ENCODE peak calls at places on chromosome 11, in ten cellular contexts. One of them, this sample, is unnamed. For H3K27me3 and H3K4me1, the result is how much of the 10 kb centered on the place peaks cover.

GRCh38 chr11:26276798-26277424 is 55.0 kb upstream of the ANO3 start:
- DNase-seq in vagina: no peak
- DNase-seq in astrocyte: peak
- DNase-seq in fibroblast of lung: peak
- DNase-seq in tibial nerve: peak
- DNase-seq in sigmoid colon: peak
- DNase-seq in stomach: peak
- DNase-seq in left ventricle myocardium inferior: peak
- DNase-seq in spleen: no peak
- DNase-seq in HCT116: peak
- DNase-seq in this sample: peak

GRCh38 chr11:58562375-58562800 is 13.3 kb downstream of the LPXN start:
- DNase-seq in vagina: no peak
- DNase-seq in astrocyte: no peak
- DNase-seq in fibroblast of lung: no peak
- DNase-seq in tibial nerve: no peak
- DNase-seq in sigmoid colon: no peak
- DNase-seq in stomach: no peak
- DNase-seq in left ventricle myocardium inferior: no peak
- DNase-seq in spleen: no peak
- DNase-seq in HCT116: no peak
- DNase-seq in this sample: no peak

GRCh38 chr11:59822989-59823566 is 12.5 kb upstream of the MRPL16 start:
- DNase-seq in vagina: no peak
- DNase-seq in astrocyte: peak
- DNase-seq in fibroblast of lung: peak
- DNase-seq in tibial nerve: no peak
- DNase-seq in sigmoid colon: no peak
- DNase-seq in stomach: peak
- DNase-seq in left ventricle myocardium inferior: no peak
- DNase-seq in spleen: no peak
- DNase-seq in HCT116: peak
- DNase-seq in this sample: peak

GRCh38 chr11:114774599-114775365 is 96.5 kb downstream of the NXPE2 start:
- DNase-seq in vagina: no peak
- DNase-seq in astrocyte: peak
- DNase-seq in fibroblast of lung: peak
- DNase-seq in tibial nerve: no peak
- DNase-seq in sigmoid colon: no peak
- DNase-seq in stomach: peak
- DNase-seq in left ventricle myocardium inferior: no peak
- DNase-seq in spleen: no peak
- DNase-seq in HCT116: peak
- DNase-seq in this sample: no peak

GRCh38 chr11:9253086-9253485 is 12.1 kb downstream of the DENND5A start:
- DNase-seq in vagina: no peak
- DNase-seq in astrocyte: no peak
- DNase-seq in fibroblast of lung: no peak
- DNase-seq in tibial nerve: no peak
- DNase-seq in sigmoid colon: no peak
- DNase-seq in stomach: no peak
- DNase-seq in left ventricle myocardium inferior: no peak
- DNase-seq in spleen: no peak
- DNase-seq in HCT116: no peak
- DNase-seq in this sample: no peak

GRCh38 chr11:86157797-86158378 is 86.7 kb upstream of the EED start:
- DNase-seq in vagina: no peak
- DNase-seq in astrocyte: no peak
- DNase-seq in fibroblast of lung: no peak
- DNase-seq in tibial nerve: no peak
- DNase-seq in sigmoid colon: no peak
- DNase-seq in stomach: no peak
- DNase-seq in left ventricle myocardium inferior: no peak
- DNase-seq in spleen: no peak
- DNase-seq in HCT116: no peak
- DNase-seq in this sample: no peak

GRCh38 chr11:88284306-88285057 is 53.1 kb downstream of the CTSC start:
- DNase-seq in vagina: no peak
- DNase-seq in astrocyte: no peak
- DNase-seq in fibroblast of lung: no peak
- DNase-seq in tibial nerve: no peak
- DNase-seq in sigmoid colon: no peak
- DNase-seq in stomach: no peak
- DNase-seq in left ventricle myocardium inferior: no peak
- DNase-seq in spleen: no peak
- DNase-seq in HCT116: no peak
- DNase-seq in this sample: no peak

GRCh38 chr11:46970913-46971625 is 34.5 kb downstream of the CSTPP1 start:
- DNase-seq in vagina: no peak
- DNase-seq in astrocyte: no peak
- DNase-seq in fibroblast of lung: no peak
- DNase-seq in tibial nerve: no peak
- DNase-seq in sigmoid colon: no peak
- DNase-seq in stomach: no peak
- DNase-seq in left ventricle myocardium inferior: no peak
- DNase-seq in spleen: no peak
- DNase-seq in HCT116: no peak
- DNase-seq in this sample: no peak

GRCh38 chr11:71206186-71206585 is 46.2 kb downstream of the SHANK2 start:
- DNase-seq in vagina: no peak
- DNase-seq in astrocyte: no peak
- DNase-seq in fibroblast of lung: no peak
- DNase-seq in tibial nerve: no peak
- DNase-seq in sigmoid colon: peak
- DNase-seq in stomach: peak
- DNase-seq in left ventricle myocardium inferior: no peak
- DNase-seq in spleen: peak
- DNase-seq in HCT116: no peak
- DNase-seq in this sample: peak

DNA sequence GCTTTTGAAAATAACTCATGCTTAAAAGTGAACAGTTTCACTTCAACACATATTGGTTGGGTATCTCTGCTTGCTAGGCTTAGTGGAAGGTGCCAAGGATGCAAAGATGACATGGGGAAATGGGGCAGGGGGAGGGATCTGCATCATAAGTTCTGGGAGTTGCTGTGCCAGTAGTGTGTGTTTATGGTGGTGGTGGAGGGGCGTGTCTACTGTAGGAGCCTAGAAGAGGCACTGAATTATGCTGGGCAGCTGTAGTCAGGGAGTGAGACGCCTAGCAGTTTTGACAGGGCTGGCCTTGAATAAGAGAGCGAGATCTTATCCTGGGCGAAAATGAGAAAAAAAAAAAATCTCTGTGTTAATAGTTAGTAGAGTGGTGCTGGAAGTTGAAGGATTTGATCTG is 3.0 kb downstream of the ELMOD1 start:
- DNase-seq in vagina: no peak
- DNase-seq in astrocyte: no peak
- DNase-seq in fibroblast of lung: no peak
- DNase-seq in tibial nerve: no peak
- DNase-seq in sigmoid colon: no peak
- DNase-seq in stomach: no peak
- DNase-seq in left ventricle myocardium inferior: no peak
- DNase-seq in spleen: no peak
- DNase-seq in HCT116: no peak
- DNase-seq in this sample: no peak
- H3K27me3 ChIP-seq in vagina: under half
- H3K27me3 ChIP-seq in astrocyte: half or more
- H3K27me3 ChIP-seq in fibroblast of lung: under half
- H3K27me3 ChIP-seq in tibial nerve: half or more
- H3K27me3 ChIP-seq in sigmoid colon: under half
- H3K27me3 ChIP-seq in stomach: under half
- H3K27me3 ChIP-seq in left ventricle myocardium inferior: half or more
- H3K27me3 ChIP-seq in spleen: half or more
- H3K27me3 ChIP-seq in HCT116: under half
- H3K27me3 ChIP-seq in this sample: under half

DNA sequence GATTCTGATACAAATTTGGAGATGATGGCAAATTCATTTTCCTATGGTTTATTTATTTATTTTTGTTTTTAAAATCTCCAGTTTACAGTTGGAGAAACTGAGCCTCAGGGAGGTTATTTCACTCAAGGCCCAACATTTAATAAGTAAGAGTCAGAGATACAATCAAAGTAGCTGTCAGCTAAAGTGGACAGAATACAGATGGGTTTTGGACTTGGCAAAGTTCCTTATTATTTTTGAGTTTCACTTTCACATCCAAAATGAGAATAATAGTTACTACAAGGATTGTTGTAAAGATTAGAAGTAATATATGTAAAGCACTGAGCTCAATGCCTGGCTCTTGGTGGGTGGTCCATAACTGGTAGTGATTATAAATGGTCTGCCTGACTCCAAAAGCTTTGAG is 87.5 kb upstream of the SESN3 start:
- DNase-seq in vagina: no peak
- DNase-seq in astrocyte: no peak
- DNase-seq in fibroblast of lung: no peak
- DNase-seq in tibial nerve: no peak
- DNase-seq in sigmoid colon: no peak
- DNase-seq in stomach: no peak
- DNase-seq in left ventricle myocardium inferior: no peak
- DNase-seq in spleen: no peak
- DNase-seq in HCT116: no peak
- DNase-seq in this sample: peak
- H3K4me1 ChIP-seq in vagina: under half
- H3K4me1 ChIP-seq in astrocyte: under half
- H3K4me1 ChIP-seq in fibroblast of lung: under half
- H3K4me1 ChIP-seq in tibial nerve: under half
- H3K4me1 ChIP-seq in sigmoid colon: under half
- H3K4me1 ChIP-seq in stomach: under half
- H3K4me1 ChIP-seq in left ventricle myocardium inferior: under half
- H3K4me1 ChIP-seq in spleen: under half
- H3K4me1 ChIP-seq in HCT116: under half
- H3K4me1 ChIP-seq in this sample: under half

DNA sequence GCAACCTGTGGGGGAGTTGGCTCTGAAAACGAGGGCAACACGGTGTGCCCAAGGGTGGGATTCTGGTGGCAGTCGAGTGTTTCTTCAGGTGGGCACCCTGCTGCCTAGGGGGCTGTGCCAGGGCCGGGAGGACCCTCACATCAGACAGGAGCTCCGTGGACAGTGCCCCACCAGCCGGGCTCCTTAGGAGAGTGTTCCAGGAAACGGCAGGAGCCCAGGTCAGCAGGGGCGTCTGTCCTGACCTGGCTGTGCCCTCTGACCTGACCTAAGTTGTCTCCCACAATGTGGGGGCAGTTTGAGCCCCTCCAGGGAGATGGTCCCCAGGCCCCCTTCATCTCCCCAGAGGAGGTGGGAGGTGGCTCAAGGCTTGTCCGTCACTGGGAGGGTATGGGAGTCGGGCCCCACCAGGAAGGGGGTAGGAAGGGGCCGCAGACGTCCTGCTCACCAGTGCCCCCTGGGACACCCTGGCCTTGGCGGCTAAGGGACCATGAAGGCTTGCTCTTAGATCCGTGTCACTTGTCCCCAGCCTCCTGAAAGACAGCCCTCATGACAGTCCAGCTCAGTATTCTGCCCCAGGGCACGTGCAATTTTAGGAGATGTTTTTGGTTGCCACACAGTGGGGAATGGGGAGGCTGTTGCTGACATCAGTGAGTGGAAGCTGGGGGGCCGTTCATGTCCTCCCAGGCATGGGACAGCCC is 32.2 kb upstream of the GAL start:
- DNase-seq in vagina: no peak
- DNase-seq in astrocyte: no peak
- DNase-seq in fibroblast of lung: no peak
- DNase-seq in tibial nerve: no peak
- DNase-seq in sigmoid colon: no peak
- DNase-seq in stomach: no peak
- DNase-seq in left ventricle myocardium inferior: no peak
- DNase-seq in spleen: no peak
- DNase-seq in HCT116: no peak
- DNase-seq in this sample: no peak
- H3K27ac ChIP-seq in vagina: no peak
- H3K27ac ChIP-seq in astrocyte: no peak
- H3K27ac ChIP-seq in fibroblast of lung: no peak
- H3K27ac ChIP-seq in tibial nerve: no peak
- H3K27ac ChIP-seq in sigmoid colon: no peak
- H3K27ac ChIP-seq in stomach: no peak
- H3K27ac ChIP-seq in left ventricle myocardium inferior: no peak
- H3K27ac ChIP-seq in spleen: no peak
- H3K27ac ChIP-seq in HCT116: no peak
- H3K27ac ChIP-seq in this sample: no peak

GRCh38 chr11:34811858-34812257 is 104.3 kb downstream of the APIP start:
- DNase-seq in vagina: no peak
- DNase-seq in astrocyte: no peak
- DNase-seq in fibroblast of lung: no peak
- DNase-seq in tibial nerve: no peak
- DNase-seq in sigmoid colon: no peak
- DNase-seq in stomach: no peak
- DNase-seq in left ventricle myocardium inferior: no peak
- DNase-seq in spleen: no peak
- DNase-seq in HCT116: no peak
- DNase-seq in this sample: no peak

GRCh38 chr11:34805937-34806336 is 110.2 kb downstream of the APIP start:
- DNase-seq in vagina: no peak
- DNase-seq in astrocyte: no peak
- DNase-seq in fibroblast of lung: no peak
- DNase-seq in tibial nerve: no peak
- DNase-seq in sigmoid colon: no peak
- DNase-seq in stomach: no peak
- DNase-seq in left ventricle myocardium inferior: no peak
- DNase-seq in spleen: no peak
- DNase-seq in HCT116: no peak
- DNase-seq in this sample: no peak

GRCh38 chr11:34806875-34807274 is 109.3 kb downstream of the APIP start:
- DNase-seq in vagina: no peak
- DNase-seq in astrocyte: no peak
- DNase-seq in fibroblast of lung: no peak
- DNase-seq in tibial nerve: no peak
- DNase-seq in sigmoid colon: no peak
- DNase-seq in stomach: no peak
- DNase-seq in left ventricle myocardium inferior: no peak
- DNase-seq in spleen: no peak
- DNase-seq in HCT116: no peak
- DNase-seq in this sample: no peak

GRCh38 chr11:34810107-34810562 is 106.0 kb downstream of the APIP start:
- DNase-seq in vagina: no peak
- DNase-seq in astrocyte: no peak
- DNase-seq in fibroblast of lung: no peak
- DNase-seq in tibial nerve: no peak
- DNase-seq in sigmoid colon: no peak
- DNase-seq in stomach: no peak
- DNase-seq in left ventricle myocardium inferior: no peak
- DNase-seq in spleen: no peak
- DNase-seq in HCT116: no peak
- DNase-seq in this sample: no peak

GRCh38 chr11:34809191-34810106 is 106.7 kb downstream of the APIP start:
- DNase-seq in vagina: no peak
- DNase-seq in astrocyte: peak
- DNase-seq in fibroblast of lung: peak
- DNase-seq in tibial nerve: no peak
- DNase-seq in sigmoid colon: no peak
- DNase-seq in stomach: no peak
- DNase-seq in left ventricle myocardium inferior: no peak
- DNase-seq in spleen: no peak
- DNase-seq in HCT116: no peak
- DNase-seq in this sample: no peak
- H3K27me3 ChIP-seq in vagina: under half
- H3K27me3 ChIP-seq in astrocyte: under half
- H3K27me3 ChIP-seq in fibroblast of lung: under half
- H3K27me3 ChIP-seq in tibial nerve: under half
- H3K27me3 ChIP-seq in sigmoid colon: under half
- H3K27me3 ChIP-seq in stomach: under half
- H3K27me3 ChIP-seq in left ventricle myocardium inferior: under half
- H3K27me3 ChIP-seq in spleen: under half
- H3K27me3 ChIP-seq in HCT116: under half
- H3K27me3 ChIP-seq in this sample: under half